ENCODE peak calls at places on chromosomes 5 and 9, in four cellular contexts. V, X, F and N are unnamed samples.

GRCh38 chr9:135559606-135560005 is 1.9 kb upstream of the PAEP start:
- DNase-seq in V (no peak), X (no peak), F (no peak), N (no peak)

GRCh38 chr5:69113851-69114250 is 20.0 kb downstream of the SLC30A5 start:
- DNase-seq in V (no peak), X (no peak), F (no peak), N (no peak)

GRCh38 chr9:131045300-131046092 is 36.5 kb downstream of the LAMC3 start:
- DNase-seq in V (no peak), X (peak; percentile 43), F (no peak), N (no peak)

GRCh38 chr5:34915856-34916192 is 313 bp downstream of the BRIX1 start:
- DNase-seq in V (no peak), X (no peak), F (no peak), N (no peak)

GRCh38 chr9:121085661-121086060 is 10.9 kb downstream of the CNTRL start:
- DNase-seq in V (no peak), X (no peak), F (no peak), N (no peak)

GRCh38 chr9:98941946-98942523 is 1.7 kb upstream of the COL15A1 start:
- DNase-seq in V (no peak), X (no peak), F (no peak), N (no peak)

GRCh38 chr5:74631088-74631960 is 9.2 kb downstream of the ENC1 start:
- DNase-seq in V (no peak), X (no peak), F (no peak), N (peak; percentile 22)

GRCh38 chr5:141856030-141856790 is 22.0 kb downstream of the PCDH1 start:
- DNase-seq in V (no peak), X (no peak), F (no peak), N (no peak)

GRCh38 chr9:18347381-18348084 is 126.4 kb upstream of the ADAMTSL1 start:
- DNase-seq in V (no peak), X (no peak), F (no peak), N (no peak)

GRCh38 chr9:128100581-128100980 is 26.9 kb downstream of the PTGES2 start:
- DNase-seq in V (no peak), X (peak; percentile 45), F (no peak), N (no peak)

GRCh38 chr5:173498871-173499470 is 117.5 kb downstream of the BOD1 start:
- DNase-seq in V (no peak), X (no peak), F (no peak), N (no peak)

GRCh38 chr5:58447231-58447630 is 12.7 kb downstream of the PLK2 start:
- DNase-seq in V (no peak), X (no peak), F (no peak), N (no peak)

GRCh38 chr5:160506006-160507004 is 84.7 kb downstream of the PTTG1 start:
- DNase-seq in V (no peak), X (no peak), F (peak; percentile 75), N (peak; percentile 79)

GRCh38 chr9:89473762-89474469 is 24.0 kb downstream of the SEMA4D start:
- DNase-seq in V (no peak), X (peak; percentile 44), F (no peak), N (no peak)

GRCh38 chr5:170522211-170523128 is 18.6 kb downstream of the KCNIP1 start:
- DNase-seq in V (no peak), X (no peak), F (no peak), N (no peak)

GRCh38 chr9:127950513-127951210 is 13.0 kb upstream of the DPM2 start:
- DNase-seq in V (peak; percentile 33), X (no peak), F (no peak), N (no peak)

GRCh38 chr9:127611796-127612790 is at the start of gene STXBP1:
- DNase-seq in V (peak; percentile 91), X (peak; percentile 91), F (peak; percentile 89), N (peak; percentile 85)

GRCh38 chr5:153537225-153537624 is 46.8 kb downstream of the GRIA1 start:
- DNase-seq in V (no peak), X (no peak), F (no peak), N (no peak)

GRCh38 chr5:167555771-167556170 is 735.7 kb upstream of the WWC1 start:
- DNase-seq in V (no peak), X (no peak), F (no peak), N (no peak)

GRCh38 chr9:70874451-70874850 is 247.0 kb downstream of the TRPM3 start:
- DNase-seq in V (no peak), X (no peak), F (no peak), N (no peak)

GRCh38 chr5:80324912-80325311 is 5.1 kb downstream of the SPZ1 start:
- DNase-seq in V (no peak), X (no peak), F (no peak), N (no peak)

GRCh38 chr9:86854898-86855523 is 92.3 kb downstream of the GAS1 start:
- DNase-seq in V (peak; percentile 64), X (no peak), F (no peak), N (no peak)

GRCh38 chr9:129058965-129059795 is 21.7 kb upstream of the DOLPP1 start:
- DNase-seq in V (no peak), X (no peak), F (no peak), N (no peak)

GRCh38 chr9:124321935-124322334 is 64.2 kb downstream of the NEK6 start:
- DNase-seq in V (no peak), X (no peak), F (no peak), N (no peak)

GRCh38 chr9:133707761-133708122 is 30.4 kb downstream of the SARDH start:
- DNase-seq in V (no peak), X (no peak), F (peak; percentile 39), N (no peak)

GRCh38 chr5:155471027-155471426 is 457.5 kb downstream of the KIF4B start:
- DNase-seq in V (no peak), X (no peak), F (no peak), N (no peak)

GRCh38 chr5:27015758-27016157 is 22.6 kb downstream of the CDH9 start:
- DNase-seq in V (no peak), X (no peak), F (no peak), N (no peak)

GRCh38 chr9:36488322-36488838 is 84.3 kb upstream of the MELK start:
- DNase-seq in V (no peak), X (no peak), F (no peak), N (no peak)

GRCh38 chr9:134315716-134316443 is 10.4 kb upstream of the RXRA start:
- DNase-seq in V (peak; percentile 15), X (peak; percentile 43), F (peak; percentile 45), N (no peak)

GRCh38 chr5:168979140-168979539 is 321.8 kb downstream of the SLIT3 start:
- DNase-seq in V (no peak), X (no peak), F (no peak), N (no peak)

GRCh38 chr5:52827815-52828214 is 40.1 kb downstream of the ITGA1 start:
- DNase-seq in V (no peak), X (no peak), F (no peak), N (no peak)

GRCh38 chr5:160573318-160573717 is 151.7 kb downstream of the PTTG1 start:
- DNase-seq in V (no peak), X (no peak), F (no peak), N (no peak)

GRCh38 chr9:111957856-111958631 is 61.4 kb downstream of the UGCG start:
- DNase-seq in V (no peak), X (no peak), F (no peak), N (peak; percentile 9)

GRCh38 chr5:167982-168660 is 23.2 kb upstream of the LRRC14B start:
- DNase-seq in V (peak; percentile 10), X (peak; percentile 34), F (no peak), N (no peak)

GRCh38 chr9:20989923-20990341 is 41.5 kb downstream of the HACD4 start:
- DNase-seq in V (no peak), X (no peak), F (peak; percentile 88), N (no peak)

GRCh38 chr9:109780453-109781033 is 545 bp downstream of the PALM2AKAP2 start:
- DNase-seq in V (no peak), X (no peak), F (no peak), N (no peak)

DNA sequence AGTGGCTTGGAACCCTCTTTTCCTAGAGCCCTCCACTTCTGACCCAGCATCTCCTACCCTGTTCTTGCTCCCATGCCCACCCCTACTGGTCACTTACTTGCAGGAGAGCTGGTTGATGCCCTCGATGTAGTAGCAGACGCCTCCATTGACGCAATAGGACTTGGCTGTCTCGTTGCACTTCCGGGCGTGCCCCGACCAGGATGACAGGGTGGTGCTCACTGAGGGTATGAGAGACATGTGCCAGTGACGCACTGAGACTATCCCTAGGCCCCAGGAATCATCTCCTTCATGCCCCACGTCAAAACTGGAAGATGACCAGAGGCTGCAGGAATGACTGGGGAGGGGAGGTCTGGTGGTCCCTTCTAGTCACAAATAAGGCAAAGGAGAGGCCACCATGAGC is 76.0 kb downstream of the PSD2 start:
- DNase-seq in V (no peak), X (no peak), F (no peak), N (no peak)
- H3K27me3 ChIP-seq in V (no peaks in the 10 kb centered on the region), X (no peaks in the 10 kb centered on the region), F (no peaks in the 10 kb centered on the region), N (no peaks in the 10 kb centered on the region)

DNA sequence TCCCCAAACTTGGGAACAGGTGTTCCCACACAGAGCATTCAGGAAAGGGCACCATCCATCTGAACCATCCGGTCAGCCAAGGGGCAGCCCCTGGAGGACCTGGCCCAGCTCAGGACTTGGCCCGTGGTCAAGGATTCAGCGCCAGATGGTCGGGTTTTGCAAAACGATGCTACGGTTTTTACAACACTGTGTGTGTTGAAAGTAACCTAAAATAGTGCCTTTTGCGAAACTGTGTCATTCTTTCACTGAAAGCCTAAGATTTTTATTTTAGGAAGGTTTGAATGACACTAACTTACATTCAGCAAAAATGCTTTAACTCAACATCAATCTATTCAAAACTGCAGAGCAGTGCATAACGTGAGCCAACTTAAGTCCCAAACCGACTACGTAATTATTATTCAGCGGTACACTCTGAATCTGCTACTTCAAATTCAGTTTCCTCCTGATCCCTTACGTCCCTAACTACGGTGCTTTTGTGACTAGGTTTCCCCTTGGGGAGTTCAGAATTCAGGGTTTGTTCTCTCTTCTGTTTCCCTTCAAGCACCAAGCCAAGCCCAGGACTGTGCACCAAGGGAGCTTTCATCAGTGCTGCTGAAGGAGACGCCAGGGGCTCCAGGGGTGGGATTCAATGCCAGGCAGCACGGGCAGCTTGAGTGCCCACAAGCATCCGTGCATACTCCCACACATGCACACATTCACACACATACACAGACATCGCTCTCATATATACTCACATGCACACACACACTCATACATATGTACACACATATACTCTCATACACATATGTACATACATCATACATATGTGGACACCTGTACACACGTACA is 25.8 kb downstream of the LPCAT1 start:
- DNase-seq in V (peak; percentile 58), X (no peak), F (no peak), N (no peak)
- H3K4me1 ChIP-seq in V (no peaks in the 10 kb centered on the region), X (peaks cover 10% of the 10 kb centered on the region), F (no peaks in the 10 kb centered on the region), N (peaks cover 16% of the 10 kb centered on the region)

GRCh38 chr5:176648467-176649194 is 1.3 kb downstream of the TSPAN17 start:
- DNase-seq in V (no peak), X (no peak), F (no peak), N (peak; percentile 22)
- H3K4me3 ChIP-seq in V (no peak overlapping the region), X (peak overlapping the region; percentile 76), F (no peak overlapping the region), N (peak overlapping the region; percentile 29)

DNA sequence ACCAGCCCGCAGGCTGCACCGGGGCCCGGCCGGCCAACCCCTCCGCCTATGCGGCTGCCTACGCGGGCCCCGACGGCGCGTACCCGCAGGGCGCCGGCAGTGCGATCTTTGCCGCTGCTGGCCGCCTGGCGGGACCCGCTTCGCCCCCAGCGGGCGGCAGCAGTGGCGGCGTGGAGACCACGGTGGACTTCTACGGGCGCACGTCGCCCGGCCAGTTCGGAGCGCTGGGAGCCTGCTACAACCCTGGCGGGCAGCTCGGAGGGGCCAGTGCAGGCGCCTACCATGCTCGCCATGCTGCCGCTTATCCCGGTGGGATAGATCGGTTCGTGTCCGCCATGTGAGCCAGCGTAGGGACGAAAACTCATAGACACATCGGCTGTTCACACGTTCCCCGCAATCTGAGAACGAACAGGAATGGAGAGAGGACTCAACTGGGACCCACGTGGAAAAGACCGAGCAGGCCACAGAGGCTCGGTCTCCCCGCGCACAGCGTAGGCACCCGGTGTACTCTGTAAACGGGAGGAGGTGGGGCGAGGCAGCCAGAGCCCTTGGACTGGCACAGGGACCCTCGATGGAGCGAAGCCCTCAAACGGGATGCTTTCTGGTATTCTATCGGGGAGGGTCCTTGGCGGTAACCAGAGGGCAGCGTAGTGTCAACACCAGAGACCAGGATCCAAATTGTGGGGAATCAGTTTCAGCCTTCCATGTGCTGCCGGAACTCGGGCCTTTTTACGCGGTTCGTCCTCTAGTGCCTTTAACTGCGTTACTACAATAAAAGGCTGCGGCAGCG is 1.9 kb downstream of the FOXE1 start:
- DNase-seq in V (no peak), X (no peak), F (no peak), N (no peak)
- H3K27me3 ChIP-seq in V (peaks cover 69% of the 10 kb centered on the region), X (peaks cover 70% of the 10 kb centered on the region), F (no peaks in the 10 kb centered on the region), N (peaks cover 63% of the 10 kb centered on the region)